ENCODE peak calls at places on chromosomes 2 and 18, in four cellular contexts. One of them, this sample, is unnamed.

GRCh38 chr2:126770466-126770865 is 114.5 kb downstream of the GYPC start:
- DNase-seq in HL-60: no peak
- DNase-seq in cardiac muscle cell: no peak
- DNase-seq in lower lobe of right lung: no peak
- DNase-seq in this sample: no peak

GRCh38 chr18:61448316-61448715 is 115.1 kb downstream of the CDH20 start:
- DNase-seq in HL-60: no peak
- DNase-seq in cardiac muscle cell: no peak
- DNase-seq in lower lobe of right lung: no peak
- DNase-seq in this sample: no peak

GRCh38 chr2:72148391-72148974 is 821 bp upstream of the CYP26B1 start:
- DNase-seq in HL-60: no peak
- DNase-seq in cardiac muscle cell: peak
- DNase-seq in lower lobe of right lung: no peak
- DNase-seq in this sample: peak

GRCh38 chr2:230879271-230879882 is 14.6 kb downstream of the ITM2C start:
- DNase-seq in HL-60: no peak
- DNase-seq in cardiac muscle cell: no peak
- DNase-seq in lower lobe of right lung: no peak
- DNase-seq in this sample: no peak

GRCh38 chr2:17814601-17815000 is 1.7 kb upstream of the MSGN1 start:
- DNase-seq in HL-60: no peak
- DNase-seq in cardiac muscle cell: no peak
- DNase-seq in lower lobe of right lung: no peak
- DNase-seq in this sample: no peak

GRCh38 chr2:177902395-177903160 is 170.0 kb downstream of the PDE11A start:
- DNase-seq in HL-60: no peak
- DNase-seq in cardiac muscle cell: no peak
- DNase-seq in lower lobe of right lung: no peak
- DNase-seq in this sample: no peak

GRCh38 chr2:191899442-191899841 is 52.6 kb upstream of the CAVIN2 start:
- DNase-seq in HL-60: no peak
- DNase-seq in cardiac muscle cell: no peak
- DNase-seq in lower lobe of right lung: no peak
- DNase-seq in this sample: no peak

GRCh38 chr18:46916551-46917107 is 678 bp downstream of the PIAS2 start:
- DNase-seq in HL-60: peak
- DNase-seq in cardiac muscle cell: no peak
- DNase-seq in lower lobe of right lung: no peak
- DNase-seq in this sample: no peak

GRCh38 chr2:10486601-10487079 is 38.5 kb upstream of the ODC1 start:
- DNase-seq in HL-60: no peak
- DNase-seq in cardiac muscle cell: no peak
- DNase-seq in lower lobe of right lung: no peak
- DNase-seq in this sample: no peak

GRCh38 chr18:55833543-55833942 is 245.6 kb upstream of the TCF4 start:
- DNase-seq in HL-60: no peak
- DNase-seq in cardiac muscle cell: no peak
- DNase-seq in lower lobe of right lung: no peak
- DNase-seq in this sample: no peak

GRCh38 chr2:97995026-97995733 is 568 bp downstream of the TMEM131 start:
- DNase-seq in HL-60: peak
- DNase-seq in cardiac muscle cell: peak
- DNase-seq in lower lobe of right lung: peak
- DNase-seq in this sample: no peak

GRCh38 chr2:17583166-17583565 is 42.7 kb downstream of the VSNL1 start:
- DNase-seq in HL-60: no peak
- DNase-seq in cardiac muscle cell: no peak
- DNase-seq in lower lobe of right lung: no peak
- DNase-seq in this sample: no peak

DNA sequence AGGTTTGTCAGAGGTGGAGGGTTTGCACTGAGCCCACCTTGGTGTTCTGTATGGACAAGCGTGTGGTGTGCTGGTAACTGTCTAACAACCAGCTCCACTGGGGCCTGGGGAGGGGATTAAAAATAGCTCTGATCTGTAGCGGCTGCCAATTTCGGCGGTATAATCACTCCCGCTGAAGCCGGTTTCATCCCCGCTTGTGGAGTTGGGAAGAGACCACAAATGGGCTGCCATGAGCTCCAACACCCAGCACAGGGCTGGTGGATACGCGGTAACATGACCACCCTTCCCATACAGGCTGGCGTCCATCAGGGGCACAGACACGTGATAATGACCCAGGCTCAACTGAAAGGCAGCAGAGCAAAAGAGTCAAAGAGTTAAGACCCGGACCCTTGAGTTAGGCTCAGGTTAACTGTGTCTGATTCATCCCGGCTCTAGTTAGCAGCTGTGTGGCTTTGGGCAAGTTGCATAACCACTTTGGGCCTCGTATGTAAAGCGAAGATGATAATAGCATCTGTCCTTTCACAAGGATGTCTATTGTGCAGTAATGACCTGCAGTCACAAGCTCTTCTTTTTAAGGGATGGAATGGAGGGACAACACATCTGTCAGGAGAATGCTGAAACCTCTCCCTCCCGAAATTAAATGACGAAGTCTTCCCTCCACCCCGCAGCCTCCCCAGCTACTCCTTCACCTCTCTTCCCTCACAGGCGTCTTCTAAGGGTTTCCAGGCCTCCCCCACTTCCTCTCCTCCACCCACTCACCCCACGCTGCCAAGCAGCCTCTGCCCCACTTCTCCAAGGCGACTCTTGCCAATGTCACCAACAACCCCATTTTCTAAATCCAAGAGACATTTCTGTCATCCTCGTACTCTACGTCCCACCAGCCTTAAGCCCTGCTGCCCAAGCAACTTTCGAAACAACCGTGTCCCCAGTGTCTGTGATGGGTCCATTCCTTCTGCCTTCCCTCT is 135.3 kb upstream of the ID2 start:
- DNase-seq in HL-60: peak
- DNase-seq in cardiac muscle cell: no peak
- DNase-seq in lower lobe of right lung: peak
- DNase-seq in this sample: no peak
- H3K4me3 ChIP-seq in HL-60: no peak
- H3K4me3 ChIP-seq in cardiac muscle cell: no peak
- H3K4me3 ChIP-seq in lower lobe of right lung: no peak
- H3K4me3 ChIP-seq in this sample: no peak

DNA sequence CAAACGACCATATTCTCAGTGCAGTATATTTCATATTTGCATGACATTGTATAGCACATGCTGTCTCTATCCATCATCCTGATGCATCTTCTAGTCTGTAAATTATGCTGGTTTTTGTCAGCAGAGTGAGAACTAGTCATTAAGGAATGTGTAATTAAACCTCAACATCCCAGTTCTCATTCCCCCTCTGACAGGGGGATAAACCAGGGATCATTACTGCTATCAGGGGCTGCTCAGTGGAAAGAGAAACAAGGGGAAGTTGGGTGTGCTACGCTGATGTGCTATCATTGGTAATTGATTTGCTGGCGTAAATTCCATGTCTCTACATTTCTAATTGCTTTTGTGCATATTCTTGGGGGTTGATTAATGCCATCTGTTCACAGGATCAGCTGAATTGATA is 7.7 kb downstream of the CNTNAP5 start:
- DNase-seq in HL-60: no peak
- DNase-seq in cardiac muscle cell: no peak
- DNase-seq in lower lobe of right lung: no peak
- DNase-seq in this sample: no peak
- H3K27ac ChIP-seq in HL-60: no peak
- H3K27ac ChIP-seq in cardiac muscle cell: no peak
- H3K27ac ChIP-seq in lower lobe of right lung: no peak
- H3K27ac ChIP-seq in this sample: no peak

GRCh38 chr2:71069376-71069775 is 928 bp downstream of the NAGK start:
- DNase-seq in HL-60: no peak
- DNase-seq in cardiac muscle cell: no peak
- DNase-seq in lower lobe of right lung: no peak
- DNase-seq in this sample: no peak

GRCh38 chr2:71071681-71072398 is 3.4 kb downstream of the NAGK start:
- DNase-seq in HL-60: peak
- DNase-seq in cardiac muscle cell: no peak
- DNase-seq in lower lobe of right lung: no peak
- DNase-seq in this sample: no peak

GRCh38 chr2:71068218-71069035 is at the start of gene NAGK:
- DNase-seq in HL-60: peak
- DNase-seq in cardiac muscle cell: peak
- DNase-seq in lower lobe of right lung: peak
- DNase-seq in this sample: peak

GRCh38 chr2:71072492-71072891 is 4.0 kb downstream of the NAGK start:
- DNase-seq in HL-60: no peak
- DNase-seq in cardiac muscle cell: no peak
- DNase-seq in lower lobe of right lung: no peak
- DNase-seq in this sample: no peak

GRCh38 chr2:71070294-71071025 is 2.0 kb downstream of the NAGK start:
- DNase-seq in HL-60: peak
- DNase-seq in cardiac muscle cell: peak
- DNase-seq in lower lobe of right lung: no peak
- DNase-seq in this sample: no peak
- H3K4me3 ChIP-seq in HL-60: no peak
- H3K4me3 ChIP-seq in cardiac muscle cell: no peak
- H3K4me3 ChIP-seq in lower lobe of right lung: peak
- H3K4me3 ChIP-seq in this sample: peak

GRCh38 chr2:60745761-60746160 is 10.3 kb upstream of the PAPOLG start:
- DNase-seq in HL-60: peak
- DNase-seq in cardiac muscle cell: no peak
- DNase-seq in lower lobe of right lung: no peak
- DNase-seq in this sample: no peak
- H3K27ac ChIP-seq in HL-60: no peak
- H3K27ac ChIP-seq in cardiac muscle cell: no peak
- H3K27ac ChIP-seq in lower lobe of right lung: no peak
- H3K27ac ChIP-seq in this sample: no peak

GRCh38 chr18:28541276-28541930 is 364.5 kb upstream of the CDH2 start:
- DNase-seq in HL-60: no peak
- DNase-seq in cardiac muscle cell: peak
- DNase-seq in lower lobe of right lung: no peak
- DNase-seq in this sample: no peak
- H3K4me3 ChIP-seq in HL-60: no peak
- H3K4me3 ChIP-seq in cardiac muscle cell: no peak
- H3K4me3 ChIP-seq in lower lobe of right lung: no peak
- H3K4me3 ChIP-seq in this sample: no peak

DNA sequence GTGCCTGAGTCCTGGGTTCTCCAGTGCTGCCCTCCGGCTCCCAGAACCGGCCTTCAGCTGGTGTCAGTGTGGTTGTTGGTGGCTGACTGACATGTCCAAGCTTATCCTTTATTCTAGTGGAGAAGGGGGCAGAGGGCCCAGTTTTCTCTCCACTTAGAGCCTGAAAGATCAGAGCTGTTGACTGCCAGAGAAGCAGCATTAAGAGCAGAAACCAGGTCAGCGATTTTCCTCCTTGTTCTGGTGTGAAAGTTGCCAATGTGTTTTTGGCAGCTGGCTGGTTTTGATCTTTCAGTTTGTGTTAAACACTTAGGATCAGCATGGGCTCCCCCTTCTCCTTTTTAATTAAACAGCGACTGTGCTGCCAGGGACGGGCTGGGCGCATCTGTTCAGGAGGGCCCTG is 100.9 kb downstream of the ASAP2 start:
- DNase-seq in HL-60: no peak
- DNase-seq in cardiac muscle cell: no peak
- DNase-seq in lower lobe of right lung: no peak
- DNase-seq in this sample: no peak
- H3K27ac ChIP-seq in HL-60: no peak
- H3K27ac ChIP-seq in cardiac muscle cell: no peak
- H3K27ac ChIP-seq in lower lobe of right lung: no peak
- H3K27ac ChIP-seq in this sample: peak

GRCh38 chr2:75605770-75606535 is 40.6 kb upstream of the MRPL19 start:
- DNase-seq in HL-60: no peak
- DNase-seq in cardiac muscle cell: no peak
- DNase-seq in lower lobe of right lung: peak
- DNase-seq in this sample: peak
- H3K4me3 ChIP-seq in HL-60: no peak
- H3K4me3 ChIP-seq in cardiac muscle cell: no peak
- H3K4me3 ChIP-seq in lower lobe of right lung: no peak
- H3K4me3 ChIP-seq in this sample: no peak

DNA sequence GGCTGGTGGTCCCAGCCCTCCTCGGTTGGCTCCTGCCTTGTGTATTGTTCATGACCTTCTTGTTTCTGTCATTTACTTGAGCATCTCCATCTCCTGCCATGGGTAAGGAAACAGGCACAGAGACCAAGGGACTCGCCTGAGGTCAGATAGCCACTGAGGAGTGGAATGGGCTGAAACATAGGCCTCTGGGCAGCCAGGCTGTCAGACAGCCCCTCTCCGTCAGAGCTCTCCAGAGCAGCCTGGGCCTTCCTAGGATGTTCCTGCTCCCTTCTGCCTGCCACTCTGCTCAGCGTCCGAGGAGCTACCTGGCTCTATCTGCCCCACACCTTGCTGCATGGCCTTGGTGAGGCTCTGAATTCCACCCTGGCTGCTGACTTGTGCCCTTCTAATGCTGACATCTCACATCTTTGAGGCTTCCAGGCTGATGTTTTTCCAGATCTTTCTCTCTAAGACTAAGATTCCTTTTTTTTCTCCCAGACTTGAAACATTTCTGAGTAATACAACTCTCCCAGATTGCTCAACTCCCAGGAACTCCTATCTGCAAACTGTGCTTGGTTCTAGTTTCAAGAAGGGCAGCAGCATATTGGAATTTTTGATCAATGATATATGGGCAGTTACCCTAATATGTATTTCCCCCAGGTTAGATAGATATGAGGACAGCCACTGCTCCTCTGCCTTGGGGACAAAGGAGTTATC is 67.7 kb downstream of the MCFD2 start:
- DNase-seq in HL-60: no peak
- DNase-seq in cardiac muscle cell: no peak
- DNase-seq in lower lobe of right lung: no peak
- DNase-seq in this sample: no peak
- H3K27ac ChIP-seq in HL-60: no peak
- H3K27ac ChIP-seq in cardiac muscle cell: no peak
- H3K27ac ChIP-seq in lower lobe of right lung: peak
- H3K27ac ChIP-seq in this sample: peak

DNA sequence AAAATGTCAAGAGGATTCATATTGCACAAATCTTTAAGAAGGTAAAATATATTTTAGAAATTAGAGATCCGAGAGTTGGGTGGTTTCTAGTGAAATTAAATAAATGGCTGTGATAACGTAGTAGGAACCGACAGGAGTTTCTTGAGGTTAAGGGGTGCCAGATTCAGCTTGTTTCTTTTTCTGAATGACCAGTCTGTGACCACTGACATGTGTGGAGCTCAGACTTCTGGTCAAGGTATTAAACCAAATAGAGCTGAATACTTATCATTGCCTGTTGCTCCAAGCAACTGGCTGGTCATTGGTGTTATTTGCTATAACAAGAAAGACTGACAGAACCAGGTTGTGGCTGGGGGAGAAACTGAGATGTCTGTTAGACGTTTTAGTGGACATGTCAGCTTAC is 408.2 kb upstream of the HS6ST1 start:
- DNase-seq in HL-60: no peak
- DNase-seq in cardiac muscle cell: no peak
- DNase-seq in lower lobe of right lung: no peak
- DNase-seq in this sample: no peak
- H3K4me3 ChIP-seq in HL-60: no peak
- H3K4me3 ChIP-seq in cardiac muscle cell: no peak
- H3K4me3 ChIP-seq in lower lobe of right lung: no peak
- H3K4me3 ChIP-seq in this sample: no peak

This sample was measured in esophagus muscularis mucosa.